ENCODE peak calls at places on chromosomes 11 and 22, in eight cellular contexts. Q is ecto neural progenitor cell, L is WERI-Rb-1, R is AML-193, T is EL, I is GM10248, X is adrenal gland, Y is neural crest cell. F is an unnamed sample.
A peak's percentile ranks its signal among the peaks of the same experiment; 100 is the strongest.

GRCh38 chr22:40421941-40422340 is 51.5 kb downstream of the SGSM3 start:
- DNase-seq in Q (no peak), L (no peak), R (no peak), T (no peak), I (no peak), X (no peak), Y (no peak), F (no peak)

GRCh38 chr11:37533087-37533486 is 935.1 kb upstream of the RAG2 start:
- DNase-seq in Q (no peak), L (no peak), R (no peak), T (no peak), I (no peak), X (no peak), Y (no peak), F (no peak)

GRCh38 chr22:19635644-19636043 is 78.7 kb upstream of the SEPTIN5 start:
- DNase-seq in Q (no peak), L (no peak), R (no peak), T (no peak), I (no peak), X (no peak), Y (no peak), F (no peak)

GRCh38 chr11:75380716-75381420 is 18.4 kb upstream of the RPS3 start:
- DNase-seq in Q (no peak), L (no peak), R (peak; percentile 31), T (no peak), I (no peak), X (no peak), Y (no peak), F (no peak)

GRCh38 chr22:22388055-22388454 is 120.5 kb downstream of the ZNF280B start:
- DNase-seq in Q (no peak), L (no peak), R (no peak), T (no peak), I (no peak), X (no peak), Y (no peak), F (no peak)

GRCh38 chr11:65117206-65118096 is at the start of gene ZNHIT2:
- DNase-seq in Q (peak; percentile 99), L (peak; percentile 99), R (peak; percentile 97), T (peak; percentile 98), I (peak; percentile 95), X (peak; percentile 100), Y (peak; percentile 99), F (peak; percentile 82)

GRCh38 chr11:12587333-12587997 is 86.8 kb upstream of the TEAD1 start:
- DNase-seq in Q (no peak), L (no peak), R (no peak), T (peak; percentile 65), I (no peak), X (no peak), Y (no peak), F (no peak)

GRCh38 chr11:133945087-133945974 is 11.4 kb downstream of the IGSF9B start:
- DNase-seq in Q (no peak), L (no peak), R (no peak), T (peak; percentile 29), I (no peak), X (no peak), Y (no peak), F (no peak)

GRCh38 chr22:17120281-17120680 is 879 bp downstream of the TMEM121B start:
- DNase-seq in Q (peak; percentile 90), L (no peak), R (peak; percentile 27), T (peak; percentile 14), I (peak; percentile 74), X (peak; percentile 59), Y (peak; percentile 59), F (no peak)

GRCh38 chr22:33562484-33562883 is 357.8 kb downstream of the LARGE1 start:
- DNase-seq in Q (no peak), L (no peak), R (no peak), T (no peak), I (no peak), X (no peak), Y (no peak), F (no peak)

GRCh38 chr11:11171854-11172253 is 181.2 kb downstream of the CSNK2A3 start:
- DNase-seq in Q (peak; percentile 10), L (no peak), R (no peak), T (no peak), I (peak; percentile 54), X (no peak), Y (no peak), F (peak; percentile 33)

GRCh38 chr22:33539902-33540751 is 380.1 kb downstream of the LARGE1 start:
- DNase-seq in Q (no peak), L (no peak), R (no peak), T (no peak), I (no peak), X (peak; percentile 75), Y (no peak), F (no peak)

GRCh38 chr11:86372586-86372985 is 2.1 kb upstream of the CCDC81 start:
- DNase-seq in Q (no peak), L (no peak), R (no peak), T (no peak), I (no peak), X (no peak), Y (no peak), F (no peak)

GRCh38 chr22:17319541-17319940 is 49.7 kb upstream of the CECR2 start:
- DNase-seq in Q (peak; percentile 63), L (no peak), R (no peak), T (no peak), I (no peak), X (no peak), Y (peak; percentile 6), F (no peak)

GRCh38 chr22:32957093-32957835 is 100.9 kb downstream of the SYN3 start:
- DNase-seq in Q (peak; percentile 19), L (peak; percentile 76), R (no peak), T (no peak), I (no peak), X (no peak), Y (no peak), F (no peak)

GRCh38 chr22:22089459-22090308 is 107.1 kb upstream of the TOP3B start:
- DNase-seq in Q (no peak), L (no peak), R (no peak), T (no peak), I (no peak), X (no peak), Y (no peak), F (no peak)

GRCh38 chr11:124482362-124483147 is 37.1 kb upstream of the OR8B8 start:
- DNase-seq in Q (no peak), L (no peak), R (no peak), T (peak; percentile 54), I (no peak), X (no peak), Y (no peak), F (no peak)

GRCh38 chr11:48078661-48079060 is 98.3 kb downstream of the PTPRJ start:
- DNase-seq in Q (no peak), L (no peak), R (no peak), T (no peak), I (no peak), X (no peak), Y (no peak), F (no peak)

F was measured in GM18507.